ENCODE peak calls at places on chromosomes 4 and X, in nine cellular contexts. S is AG10803, C is suprapubic skin, T is B cell, W is dorsolateral prefrontal cortex, Z is WTC11, Y is Calu3, H is heart left ventricle, U is lower lobe of right lung. K is an unnamed sample.

GRCh38 chr4:138938371-138938699 is 77.2 kb upstream of the NOCT start:
- DNase-seq in Y (no peak), W (no peak), H (no peak), Z (no peak), U (no peak), T (no peak), C (no peak), S (peak), K (peak)

GRCh38 chr4:183241322-183241640 is 78.8 kb downstream of the CLDN22 start:
- DNase-seq in T (no peak), Z (no peak), U (no peak), C (no peak), H (no peak), S (peak), Y (peak), W (no peak), K (peak)

GRCh38 chrX:25012433-25012735 is 3.4 kb downstream of the ARX start:
- DNase-seq in W (no peak), H (no peak), U (no peak), S (no peak), T (no peak), C (no peak), Z (peak), Y (no peak), K (no peak)

GRCh38 chr4:153486281-153487151 is 20.4 kb downstream of the TMEM131L start:
- DNase-seq in S (peak), Y (peak), T (no peak), C (no peak), Z (peak), U (no peak), H (peak), W (no peak), K (peak)

GRCh38 chr4:189176002-189176401 is 764.7 kb upstream of the FRG1 start:
- DNase-seq in T (no peak), H (no peak), C (no peak), S (no peak), U (no peak), Y (no peak), Z (no peak), W (no peak), K (no peak)

GRCh38 chr4:3403104-3403906 is 38.5 kb upstream of the HGFAC start:
- DNase-seq in T (no peak), C (peak), Z (no peak), Y (no peak), S (no peak), W (no peak), U (peak), H (peak), K (no peak)

GRCh38 chr4:82905205-82905604 is 4.7 kb downstream of the THAP9 start:
- DNase-seq in H (no peak), Y (no peak), Z (no peak), W (no peak), S (peak), C (no peak), U (no peak), T (no peak), K (peak)

GRCh38 chrX:18995216-18995615 is 11.3 kb upstream of the PHKA2 start:
- DNase-seq in C (no peak), T (no peak), Y (no peak), S (peak), Z (no peak), H (no peak), W (no peak), U (no peak), K (peak)

GRCh38 chr4:37981844-37982720 is 21.9 kb downstream of the PTTG2 start:
- DNase-seq in W (no peak), S (peak), H (no peak), U (no peak), T (no peak), C (no peak), Y (peak), Z (no peak), K (peak)

GRCh38 chr4:71156616-71157015 is 163.2 kb downstream of the DCK start:
- DNase-seq in T (no peak), Z (no peak), C (no peak), W (no peak), H (no peak), S (peak), Y (no peak), U (no peak), K (no peak)

GRCh38 chr4:158965208-158965607 is 137.7 kb upstream of the RAPGEF2 start:
- DNase-seq in T (no peak), U (no peak), S (no peak), Y (no peak), W (no peak), C (no peak), H (no peak), Z (no peak), K (no peak)

GRCh38 chr4:56817840-56818491 is 3.5 kb downstream of the SPINK2 start:
- DNase-seq in W (no peak), T (no peak), S (no peak), H (no peak), U (no peak), Z (no peak), Y (no peak), C (no peak), K (no peak)

GRCh38 chrX:9912341-9912740 is 54.8 kb upstream of the CLDN34 start:
- DNase-seq in U (no peak), T (no peak), W (no peak), Y (peak), H (no peak), S (no peak), Z (peak), C (no peak), K (peak)

GRCh38 chr4:36224969-36225903 is 19.1 kb downstream of the ARAP2 start:
- DNase-seq in Y (no peak), T (peak), S (no peak), U (no peak), Z (no peak), C (no peak), H (no peak), W (no peak), K (no peak)

DNA sequence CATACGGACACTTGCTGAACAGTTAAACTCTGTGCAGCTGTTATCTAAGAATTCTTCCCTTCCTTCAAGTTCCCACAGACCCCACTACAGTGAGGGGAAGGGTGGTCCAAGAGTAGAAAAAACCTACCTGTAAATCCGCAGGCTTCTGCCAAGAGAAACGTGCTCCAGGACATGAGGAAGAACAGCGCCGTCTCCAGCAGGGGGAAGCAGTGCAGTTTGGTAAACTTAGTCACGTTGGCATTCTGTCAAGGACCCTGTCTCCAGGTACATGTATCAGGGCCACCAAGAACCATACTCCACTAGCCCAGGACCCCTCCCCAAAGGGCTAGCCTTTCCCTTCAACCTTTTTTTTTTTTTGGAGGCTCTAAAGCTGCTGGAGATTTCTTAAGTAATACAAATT is 79.9 kb downstream of the CHST7 start:
- DNase-seq in C (no peak), U (peak), W (no peak), H (no peak), T (no peak), S (no peak), Y (peak), Z (peak), K (no peak)
- TF ChIP-seq CTCF in C (no peak), U (peak), W (no peak), H (no peak), T (no peak), S (peak), Y (no peak), Z (no peak), K (peak)

DNA sequence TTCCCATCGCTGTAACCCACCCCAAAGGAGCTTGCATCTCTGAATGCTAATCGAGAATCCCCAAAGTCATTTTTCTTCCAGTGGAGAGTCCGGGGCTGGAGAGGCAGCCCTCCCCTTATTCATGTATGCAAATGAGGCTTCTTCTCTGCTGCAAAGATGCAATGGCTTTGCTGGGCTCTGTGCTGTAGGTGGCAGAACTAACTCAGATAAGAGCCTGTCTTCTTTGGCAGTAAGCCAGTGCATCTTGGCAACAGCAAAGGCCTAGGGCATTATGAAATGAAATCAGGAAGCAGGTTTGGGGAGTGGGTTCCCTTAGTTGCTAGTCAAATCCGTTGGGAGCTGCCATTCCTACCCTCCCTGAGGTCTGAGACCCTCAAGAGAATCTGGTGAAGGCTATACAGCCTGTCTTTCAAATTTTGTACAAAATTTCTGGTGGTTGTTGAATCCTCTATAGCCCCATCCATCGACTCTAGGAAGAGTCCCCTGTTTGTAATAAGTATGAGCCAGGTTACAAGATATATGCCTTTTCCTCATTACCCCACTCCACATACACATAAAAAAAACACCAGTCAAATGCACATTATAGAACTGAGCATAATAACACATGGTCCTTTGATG is 290.6 kb upstream of the TAPT1 start:
- DNase-seq in S (peak), C (no peak), Y (no peak), T (no peak), W (peak), U (no peak), H (peak), Z (peak), K (peak)
- TF ChIP-seq CTCF in S (peak), C (no peak), Y (no peak), T (no peak), W (peak), U (peak), H (no peak), Z (no peak), K (peak)

GRCh38 chrX:20038966-20039365 is 48.1 kb upstream of the BCLAF3 start:
- DNase-seq in Y (no peak), Z (no peak), W (no peak), S (no peak), H (no peak), U (no peak), T (no peak), C (no peak), K (no peak)
- TF ChIP-seq CTCF in Y (no peak), Z (no peak), W (no peak), S (no peak), H (no peak), U (no peak), T (no peak), C (no peak), K (no peak)

GRCh38 chr4:114654607-114655006 is 56.0 kb downstream of the UGT8 start:
- DNase-seq in Y (no peak), S (no peak), H (no peak), Z (no peak), C (no peak), W (no peak), T (no peak), U (no peak), K (no peak)

GRCh38 chr4:114658776-114659175 is 60.2 kb downstream of the UGT8 start:
- DNase-seq in W (peak), C (no peak), S (no peak), Z (no peak), H (no peak), T (no peak), U (no peak), Y (no peak), K (no peak)

GRCh38 chr4:114659386-114660008 is 60.9 kb downstream of the UGT8 start:
- DNase-seq in T (peak), W (peak), Y (peak), Z (peak), H (peak), C (no peak), S (peak), U (no peak), K (peak)

GRCh38 chr4:114653675-114654074 is 55.1 kb downstream of the UGT8 start:
- DNase-seq in S (no peak), Z (no peak), C (no peak), H (no peak), U (no peak), W (no peak), Y (no peak), T (no peak), K (no peak)

DNA sequence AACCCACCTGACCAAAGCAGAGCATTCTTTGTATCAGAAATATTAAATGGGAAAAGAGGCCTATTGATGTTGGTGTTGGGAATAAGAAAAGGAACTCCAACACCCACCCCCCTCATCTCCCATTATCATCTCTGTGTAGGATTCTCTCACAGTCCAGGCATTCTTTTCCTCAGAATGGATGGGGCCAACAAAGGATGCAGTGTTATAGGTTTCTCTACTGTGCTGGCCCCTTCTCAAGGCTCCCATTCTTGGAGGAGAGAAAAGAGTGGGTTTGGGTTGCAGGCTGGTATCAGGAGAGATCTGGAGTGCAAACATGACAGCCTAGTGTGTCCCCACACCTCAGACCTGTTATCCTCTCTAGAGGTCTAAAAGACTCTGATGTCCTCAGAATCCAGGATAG is 59.6 kb downstream of the UGT8 start:
- DNase-seq in C (no peak), Z (no peak), T (no peak), S (no peak), Y (no peak), U (no peak), H (no peak), W (no peak), K (no peak)
- TF ChIP-seq CTCF in C (no peak), Z (no peak), T (no peak), S (no peak), Y (no peak), U (no peak), H (no peak), W (no peak), K (no peak)

GRCh38 chr4:121421594-121421993 is 40.8 kb upstream of the QRFPR start:
- DNase-seq in Z (no peak), W (no peak), S (no peak), T (no peak), H (no peak), U (no peak), Y (no peak), C (no peak), K (no peak)
- TF ChIP-seq CTCF in Z (no peak), W (no peak), S (peak), T (no peak), H (peak), U (peak), Y (no peak), C (no peak), K (peak)

GRCh38 chrX:115940888-115941332 is 229.6 kb upstream of the AGTR2 start:
- DNase-seq in H (peak), S (peak), T (peak), C (no peak), Y (no peak), Z (peak), W (peak), U (no peak), K (peak)
- TF ChIP-seq CTCF in H (no peak), S (no peak), T (peak), C (no peak), Y (no peak), Z (no peak), W (peak), U (no peak), K (peak)